ENCODE peak calls at places on chromosomes 11 and 22, in five cellular contexts. L is right cardiac atrium, M is Panc1, J is SK-N-SH, W is mesendoderm. F is an unnamed sample. For H3K27me3, the result is how much of the 10 kb centered on the place peaks cover.

GRCh38 chr22:19691007-19691720 is 23.1 kb upstream of the SEPTIN5 start:
- DNase-seq in L (no peak), W (no peak), J (no peak), M (no peak), F (no peak)

GRCh38 chr11:128328955-128329551 is 258.3 kb downstream of the ETS1 start:
- DNase-seq in J (no peak), W (peak), M (no peak), L (peak), F (no peak)

GRCh38 chr11:76298255-76298654 is 82.7 kb downstream of the THAP12 start:
- DNase-seq in L (no peak), M (no peak), J (no peak), W (no peak), F (peak)

GRCh38 chr11:776459-777287 is 614 bp downstream of the GATD1 start:
- DNase-seq in W (peak), J (peak), M (no peak), L (peak), F (peak)

GRCh38 chr22:31857247-31857646 is 87.1 kb upstream of the YWHAH start:
- DNase-seq in L (no peak), M (no peak), J (no peak), W (peak), F (peak)

GRCh38 chr11:76918941-76919386 is 58.2 kb downstream of the ACER3 start:
- DNase-seq in M (peak), J (peak), W (peak), L (no peak), F (peak)

GRCh38 chr11:86547727-86548126 is 124.7 kb downstream of the ME3 start:
- DNase-seq in J (no peak), L (no peak), W (no peak), M (no peak), F (no peak)

GRCh38 chr11:65311197-65311631 is 3.5 kb upstream of the CDC42EP2 start:
- DNase-seq in M (no peak), L (peak), J (no peak), W (peak), F (peak)

GRCh38 chr11:132472411-132473205 is 1059.7 kb downstream of the OPCML start:
- DNase-seq in L (no peak), J (no peak), M (no peak), W (no peak), F (no peak)

GRCh38 chr11:63764712-63765631 is 3.6 kb downstream of the ZFTA start:
- DNase-seq in W (peak), M (no peak), L (peak), J (no peak), F (peak)

GRCh38 chr11:36719708-36720107 is 121.7 kb upstream of the RAG2 start:
- DNase-seq in W (peak), L (no peak), J (no peak), M (no peak), F (no peak)

GRCh38 chr11:71236836-71237475 is 15.4 kb downstream of the SHANK2 start:
- DNase-seq in L (no peak), W (no peak), J (peak), M (no peak), F (peak)

GRCh38 chr11:84438565-84438964 is 1152.4 kb upstream of the CCDC90B start:
- DNase-seq in L (no peak), W (no peak), J (no peak), M (no peak), F (no peak)

GRCh38 chr11:84437129-84438123 is 1151.3 kb upstream of the CCDC90B start:
- DNase-seq in M (no peak), J (no peak), W (peak), L (peak), F (peak)
- H3K27me3 ChIP-seq in M (under half), J (under half), W (under half), L (under half), F (under half)

DNA sequence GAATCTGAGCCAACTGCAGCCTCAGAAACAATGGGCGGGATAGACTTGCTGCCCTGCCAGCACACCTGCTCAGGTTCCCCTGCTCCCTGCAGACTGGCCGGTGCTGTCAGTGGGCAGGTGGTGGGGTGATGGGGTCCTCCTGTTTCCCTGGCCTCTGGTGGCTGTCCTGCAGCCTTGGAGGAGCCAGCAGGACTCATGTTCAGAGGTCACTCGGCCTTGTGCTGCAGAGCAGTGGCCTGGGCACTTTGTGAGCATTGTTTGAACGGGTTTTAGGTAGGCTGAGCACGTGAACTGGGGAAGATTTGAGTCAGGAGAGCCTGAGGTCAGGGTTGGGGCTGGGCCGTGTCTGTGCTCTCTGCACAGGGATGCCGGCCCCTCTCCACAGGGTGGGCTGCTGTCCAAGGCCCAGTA is 17.6 kb downstream of the PPIL2 start:
- DNase-seq in W (no peak), J (no peak), M (no peak), L (peak), F (no peak)
- H3K4me3 ChIP-seq in W (no peak), J (no peak), M (no peak), L (no peak), F (no peak)

GRCh38 chr11:79396674-79397073 is 44.2 kb downstream of the TENM4 start:
- DNase-seq in J (no peak), L (no peak), W (no peak), M (no peak), F (no peak)
- H3K27me3 ChIP-seq in J (under half), L (under half), W (under half), M (under half), F (under half)

GRCh38 chr11:19365743-19366410 is 125.1 kb upstream of the E2F8 start:
- DNase-seq in L (peak), W (no peak), M (no peak), J (no peak), F (no peak)

GRCh38 chr11:19372381-19372780 is 131.6 kb upstream of the E2F8 start:
- DNase-seq in L (no peak), J (no peak), M (no peak), W (no peak), F (no peak)

GRCh38 chr11:19368726-19369364 is 128.1 kb upstream of the E2F8 start:
- DNase-seq in M (no peak), J (no peak), L (no peak), W (no peak), F (no peak)

GRCh38 chr11:19370100-19370861 is 129.5 kb upstream of the E2F8 start:
- DNase-seq in J (no peak), M (no peak), L (peak), W (peak), F (no peak)

GRCh38 chr11:19367051-19367709 is 126.4 kb upstream of the E2F8 start:
- DNase-seq in L (no peak), W (no peak), J (no peak), M (no peak), F (no peak)
- H3K4me3 ChIP-seq in L (no peak), W (no peak), J (no peak), M (no peak), F (no peak)

GRCh38 chr22:22366478-22366988 is 121.9 kb downstream of the VPREB1 start:
- DNase-seq in L (no peak), M (no peak), W (no peak), J (no peak), F (no peak)
- H3K27me3 ChIP-seq in L (under half), M (under half), W (under half), J (under half), F (half or more)

DNA sequence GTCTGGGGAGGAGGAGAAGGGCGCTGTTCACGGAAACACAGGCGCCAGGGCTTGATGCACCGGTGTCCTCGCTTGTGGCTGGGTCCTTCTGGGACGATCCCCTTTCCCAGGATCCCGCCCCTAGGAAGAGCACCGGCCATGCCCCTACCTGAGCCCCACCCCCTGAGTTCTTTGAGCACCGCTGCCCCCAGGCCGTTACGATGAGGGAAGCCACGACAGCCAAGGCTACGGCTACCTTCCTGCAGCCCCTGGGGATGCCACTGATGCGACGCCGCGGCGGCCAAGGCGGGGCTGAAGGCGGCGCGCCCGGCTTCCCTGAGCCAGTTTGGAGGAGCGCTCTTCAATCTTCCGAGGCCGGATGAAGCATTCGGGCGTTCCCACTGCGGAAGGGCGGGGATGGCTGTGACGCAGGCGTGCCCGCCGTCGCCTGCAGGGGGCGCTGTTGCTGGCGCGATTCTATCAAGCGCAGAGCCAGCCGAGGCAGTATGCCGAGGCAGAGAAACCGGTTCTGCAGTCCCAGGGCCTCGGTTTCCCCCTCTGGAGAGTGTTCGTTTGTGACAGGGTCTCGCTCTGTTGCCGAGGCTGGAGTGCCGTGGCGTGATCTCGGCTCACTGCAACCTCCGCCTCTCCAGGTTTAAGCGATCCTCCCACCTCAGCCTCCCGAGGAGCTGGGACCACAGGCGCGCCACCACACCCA is 9.7 kb upstream of the NEFH start:
- DNase-seq in M (peak), J (peak), L (peak), W (peak), F (peak)
- H3K4me3 ChIP-seq in M (peak), J (no peak), L (no peak), W (peak), F (peak)

GRCh38 chr22:41911292-41911611 is 3.6 kb downstream of the SHISA8 start:
- DNase-seq in J (no peak), M (no peak), W (no peak), L (peak), F (no peak)
- H3K27me3 ChIP-seq in J (under half), M (under half), W (half or more), L (under half), F (half or more)

GRCh38 chr11:72774499-72774898 is 19.3 kb downstream of the STARD10 start:
- DNase-seq in M (no peak), L (no peak), W (no peak), J (no peak), F (no peak)

GRCh38 chr11:72775288-72776110 is 18.3 kb downstream of the STARD10 start:
- DNase-seq in M (no peak), L (peak), J (no peak), W (no peak), F (no peak)

GRCh38 chr11:72776844-72777754 is 16.7 kb downstream of the STARD10 start:
- DNase-seq in J (no peak), L (peak), M (no peak), W (peak), F (peak)

GRCh38 chr11:72777755-72778278 is 16.0 kb downstream of the STARD10 start:
- DNase-seq in M (no peak), L (peak), J (no peak), W (no peak), F (no peak)

DNA sequence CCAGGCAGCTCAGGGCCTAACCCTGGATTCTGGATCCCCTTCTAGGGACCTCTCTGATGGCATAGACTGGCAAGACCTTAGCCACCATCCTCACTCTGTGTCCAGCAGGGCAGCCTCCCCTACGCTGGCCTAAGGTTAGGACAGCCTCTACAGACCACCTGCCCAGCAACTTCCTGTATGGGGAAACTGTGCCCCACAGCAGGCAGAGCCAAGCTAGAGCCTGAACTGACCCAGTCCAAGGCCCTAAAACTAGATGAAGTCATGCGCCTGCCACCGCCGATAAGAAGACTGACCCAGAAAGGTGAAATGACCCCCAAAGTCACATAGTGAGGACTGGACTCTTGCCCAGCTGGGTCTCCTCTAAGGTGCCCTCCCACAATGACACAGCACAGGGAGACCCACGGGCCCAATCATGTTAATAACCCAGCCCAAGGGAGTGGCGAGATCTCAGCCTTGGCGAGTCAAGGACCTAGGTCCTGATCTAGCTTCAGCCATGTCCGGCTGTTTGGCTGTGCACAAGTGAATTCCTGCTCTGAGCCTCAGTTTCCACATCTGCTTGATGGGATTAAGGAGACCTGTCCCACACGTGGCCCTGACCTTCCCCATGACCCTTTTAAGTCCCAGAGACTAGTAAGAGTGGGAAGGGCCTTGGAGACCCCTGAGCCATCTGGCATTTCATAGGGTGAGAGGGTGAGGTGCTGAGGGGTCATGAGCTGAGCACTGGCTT is 17.6 kb downstream of the STARD10 start:
- DNase-seq in J (no peak), M (no peak), W (no peak), L (peak), F (no peak)
- H3K4me3 ChIP-seq in J (no peak), M (no peak), W (no peak), L (no peak), F (no peak)

GRCh38 chr22:23089010-23089409 is 18.7 kb downstream of the GNAZ start:
- DNase-seq in J (no peak), M (no peak), L (no peak), W (no peak), F (no peak)
- H3K27me3 ChIP-seq in J (under half), M (under half), L (under half), W (under half), F (under half)

F was measured in H7.